ENCODE peak calls at places on chromosomes 4 and X, in four cellular contexts. G is sigmoid colon; H is endodermal cell; O is CD8-positive, alpha-beta T cell. A is an unnamed sample.
A peak's percentile ranks its signal among the peaks of the same experiment; 100 is the strongest.

GRCh38 chrX:17567173-17567572 is 170.1 kb upstream of the SCML1 start:
- DNase-seq in H (no peak), G (peak; percentile 66), O (no peak), A (no peak)

GRCh38 chrX:107766470-107767140 is 9.0 kb downstream of the TSC22D3 start:
- DNase-seq in G (peak; percentile 88), O (no peak), H (peak; percentile 72), A (no peak)

GRCh38 chrX:63250253-63250868 is 100.8 kb downstream of the SPIN4 start:
- DNase-seq in H (peak; percentile 74), G (peak; percentile 42), O (no peak), A (peak; percentile 72)

GRCh38 chr4:10698172-10698571 is 13.6 kb upstream of the CLNK start:
- DNase-seq in G (no peak), H (no peak), O (no peak), A (no peak)

GRCh38 chrX:78527263-78527662 is 131.9 kb downstream of the RTL3 start:
- DNase-seq in H (no peak), G (no peak), O (no peak), A (no peak)

GRCh38 chr4:31239886-31240285 is 519.7 kb downstream of the PCDH7 start:
- DNase-seq in H (no peak), O (no peak), G (no peak), A (no peak)

GRCh38 chr4:184399505-184399893 is 74.9 kb downstream of the IRF2 start:
- DNase-seq in G (no peak), H (peak; percentile 1), O (no peak), A (no peak)

GRCh38 chr4:87624698-87625097 is 16.4 kb downstream of the DSPP start:
- DNase-seq in G (no peak), H (no peak), O (no peak), A (no peak)

GRCh38 chr4:23456864-23457263 is 433.0 kb downstream of the PPARGC1A start:
- DNase-seq in H (no peak), O (no peak), G (no peak), A (no peak)

GRCh38 chr4:88526221-88526815 is 2.7 kb upstream of the PYURF start:
- DNase-seq in G (no peak), H (no peak), O (no peak), A (no peak)

GRCh38 chr4:40448875-40449274 is 113.7 kb downstream of the CHRNA9 start:
- DNase-seq in H (no peak), G (no peak), O (no peak), A (peak; percentile 78)

GRCh38 chrX:55132416-55132815 is 43.6 kb downstream of the PAGE2 start:
- DNase-seq in G (no peak), H (no peak), O (no peak), A (no peak)

GRCh38 chrX:55142206-55142918 is 53.5 kb downstream of the PAGE2 start:
- DNase-seq in G (no peak), H (no peak), O (no peak), A (no peak)

GRCh38 chr4:6271206-6271605 is 1.6 kb downstream of the WFS1 start:
- DNase-seq in H (no peak), G (no peak), O (no peak), A (no peak)
- H3K4me3 ChIP-seq in H (no peak overlapping the region), G (peak overlapping the region; percentile 85), O (no peak overlapping the region), A (no peak overlapping the region)

GRCh38 chr4:5143306-5143861 is 92.1 kb downstream of the STK32B start:
- DNase-seq in O (no peak), G (no peak), H (no peak), A (no peak)

GRCh38 chr4:5143940-5144339 is 92.7 kb downstream of the STK32B start:
- DNase-seq in O (no peak), G (no peak), H (peak; percentile 22), A (no peak)

GRCh38 chr4:5141802-5142201 is 90.5 kb downstream of the STK32B start:
- DNase-seq in G (no peak), H (no peak), O (no peak), A (no peak)

GRCh38 chr4:5144384-5144783 is 93.1 kb downstream of the STK32B start:
- DNase-seq in G (no peak), O (no peak), H (no peak), A (no peak)

DNA sequence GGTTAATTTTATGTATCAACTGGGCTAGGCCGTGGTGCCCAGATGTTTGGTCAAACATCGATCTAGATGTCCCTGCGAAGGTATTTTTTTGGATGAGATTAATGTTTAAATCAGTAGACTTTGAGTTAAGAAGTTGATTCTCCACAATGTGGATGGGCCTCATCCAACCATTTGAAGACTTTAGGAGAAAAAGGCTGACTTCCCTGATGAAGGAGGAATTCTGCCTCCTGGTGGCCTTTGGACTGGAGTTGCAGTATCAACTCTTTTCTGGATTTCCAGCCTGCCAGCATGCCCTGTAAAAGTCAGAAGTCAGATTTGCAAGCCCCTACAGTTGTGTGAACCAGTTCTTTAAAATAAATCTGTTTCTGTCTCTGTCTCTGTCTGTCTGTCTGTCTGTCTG is 91.4 kb downstream of the STK32B start:
- DNase-seq in G (no peak), H (peak; percentile 84), O (no peak), A (peak; percentile 61)
- TF ChIP-seq CTCF in G (no peak), H (peak; percentile 86), O (no peak), A (no peak)

GRCh38 chr4:16078195-16078756 is 5.5 kb downstream of the PROM1 start:
- DNase-seq in H (peak; percentile 46), G (no peak), O (no peak), A (no peak)
- H3K4me1 ChIP-seq in H (no peaks in the 10 kb centered on the region), G (peaks cover 17% of the 10 kb centered on the region), O (peaks cover 13% of the 10 kb centered on the region), A (peaks cover 10% of the 10 kb centered on the region)

GRCh38 chr4:783133-783541 is 42.8 kb downstream of the CPLX1 start:
- DNase-seq in H (peak; percentile 42), G (peak; percentile 65), O (no peak), A (no peak)
- H3K4me3 ChIP-seq in H (no peak overlapping the region), G (no peak overlapping the region), O (no peak overlapping the region), A (no peak overlapping the region)

DNA sequence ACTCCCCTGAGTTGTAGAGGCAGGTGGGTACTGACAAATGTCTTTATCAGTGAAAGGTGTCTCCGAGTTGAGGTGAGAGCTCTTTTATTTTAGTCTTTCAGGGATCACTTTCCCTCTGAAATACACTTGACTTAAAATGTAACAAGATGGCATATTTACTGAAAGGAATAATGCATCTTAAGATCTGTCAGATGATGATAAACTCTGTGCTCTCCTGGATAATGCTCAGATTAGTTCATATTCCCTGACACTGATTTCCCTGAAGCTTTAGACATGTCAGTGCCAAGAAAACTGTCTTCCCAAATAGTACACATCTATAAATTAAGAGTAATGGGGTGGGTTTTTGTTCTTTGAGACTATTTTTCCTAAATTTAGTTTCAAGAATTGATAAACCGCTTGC is 75.5 kb downstream of the ALG13 start:
- DNase-seq in O (no peak), G (no peak), H (no peak), A (no peak)
- TF ChIP-seq CTCF in O (no peak), G (no peak), H (no peak), A (no peak)

GRCh38 chr4:85748654-85749053 is 273.7 kb downstream of the ARHGAP24 start:
- DNase-seq in O (no peak), H (no peak), G (no peak), A (no peak)
- H3K4me1 ChIP-seq in O (no peaks in the 10 kb centered on the region), H (peaks cover 7% of the 10 kb centered on the region), G (no peaks in the 10 kb centered on the region), A (no peaks in the 10 kb centered on the region)

GRCh38 chrX:130167040-130167439 is 1.4 kb upstream of the AIFM1 start:
- DNase-seq in O (no peak), H (no peak), G (no peak), A (no peak)
- H3K4me3 ChIP-seq in O (no peak overlapping the region), H (peak overlapping the region; percentile 96), G (peak overlapping the region; percentile 60), A (no peak overlapping the region)

DNA sequence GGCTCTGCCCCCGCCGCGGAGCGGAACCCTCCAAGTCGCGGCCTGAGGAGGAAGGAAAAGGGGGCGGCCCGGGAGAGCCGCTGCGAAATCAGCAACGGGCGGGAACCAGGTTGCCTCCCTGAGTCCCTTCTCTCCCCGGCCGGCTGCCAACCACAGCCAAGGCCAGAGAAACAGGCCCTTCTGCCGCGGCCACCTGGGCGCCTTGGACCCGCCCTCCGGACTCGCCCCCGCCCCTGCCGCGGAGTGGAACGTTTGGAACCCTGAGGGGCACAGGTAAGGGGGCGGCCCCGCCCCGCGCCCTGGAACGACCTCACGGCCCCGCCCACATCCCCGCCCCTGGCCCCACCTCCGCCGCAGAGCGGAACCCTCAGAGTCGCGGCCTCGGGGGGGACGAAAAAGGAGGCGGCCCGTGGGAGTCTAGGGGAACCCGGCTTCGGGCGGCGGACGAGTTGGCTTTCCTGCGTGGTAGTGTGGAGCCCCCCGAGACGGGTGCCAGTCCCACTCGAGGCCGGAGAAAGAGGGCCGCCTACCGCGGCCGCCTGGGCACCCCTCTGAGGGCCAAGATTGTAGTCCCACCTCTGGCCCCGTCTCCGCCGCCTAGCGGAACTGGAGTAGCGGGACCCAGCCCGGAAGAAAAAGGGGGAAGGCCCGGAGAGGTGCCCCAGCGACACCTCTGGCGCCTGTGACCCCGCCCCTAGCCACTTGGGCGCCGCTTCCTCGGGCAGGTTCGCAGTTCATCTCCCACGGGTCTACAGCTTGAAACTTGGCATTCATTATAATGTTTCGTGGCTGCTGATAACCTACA is 669 bp upstream of the PHKA2 start:
- DNase-seq in G (peak; percentile 89), H (peak; percentile 92), O (peak; percentile 90), A (peak; percentile 89)
- TF ChIP-seq CTCF in G (peak; percentile 54), H (peak; percentile 68), O (peak; percentile 27), A (peak; percentile 30)

GRCh38 chr4:1723131-1723801 is 1.9 kb downstream of the TACC3 start:
- DNase-seq in G (no peak), H (no peak), O (peak; percentile 74), A (no peak)

GRCh38 chr4:1722551-1723071 is 1.3 kb downstream of the TACC3 start:
- DNase-seq in O (no peak), G (no peak), H (no peak), A (peak; percentile 54)

GRCh38 chr4:1721003-1721665 is at the start of the genes TACC3 and TMEM129:
- DNase-seq in O (peak; percentile 96), H (peak; percentile 99), G (peak; percentile 96), A (peak; percentile 96)

GRCh38 chr4:1720163-1720983 is 750 bp downstream of the TMEM129 start:
- DNase-seq in G (no peak), H (peak; percentile 79), O (peak; percentile 69), A (peak; percentile 85)

GRCh38 chr4:1721666-1722550 is 587 bp downstream of the TACC3 start:
- DNase-seq in O (peak; percentile 46), G (no peak), H (peak; percentile 58), A (peak; percentile 68)
- H3K4me1 ChIP-seq in O (peaks cover 63% of the 10 kb centered on the region), G (peaks cover 52% of the 10 kb centered on the region), H (peaks cover 3% of the 10 kb centered on the region), A (peaks cover 35% of the 10 kb centered on the region)

GRCh38 chr4:115323106-115323684 is 209.8 kb upstream of the NDST4 start:
- DNase-seq in G (no peak), O (no peak), H (no peak), A (no peak)
- H3K4me3 ChIP-seq in G (no peak overlapping the region), O (no peak overlapping the region), H (no peak overlapping the region), A (no peak overlapping the region)